ENCODE peak calls at places on chromosomes 2 and 18, in six cellular contexts. One of them, this sample, is unnamed.

GRCh38 chr18:9335255-9336045 is 877 bp downstream of the TWSG1 start:
- DNase-seq in activated T-helper 9 cell treated with anti-CD3 and anti-CD28 coated beads, Interleukin-2, amount 50 U/mL, for 16 hours: no peak
- DNase-seq in glomerular endothelial cell: no peak
- DNase-seq in GM10248: no peak
- DNase-seq in Kasumi-1: peak
- DNase-seq in CD4-positive, alpha-beta memory T cell: no peak
- DNase-seq in this sample: no peak

GRCh38 chr18:4282954-4283353 is 172.2 kb downstream of the DLGAP1 start:
- DNase-seq in activated T-helper 9 cell treated with anti-CD3 and anti-CD28 coated beads, Interleukin-2, amount 50 U/mL, for 16 hours: no peak
- DNase-seq in glomerular endothelial cell: no peak
- DNase-seq in GM10248: no peak
- DNase-seq in Kasumi-1: no peak
- DNase-seq in CD4-positive, alpha-beta memory T cell: no peak
- DNase-seq in this sample: no peak

GRCh38 chr2:190763100-190763499 is 114.2 kb downstream of the NAB1 start:
- DNase-seq in activated T-helper 9 cell treated with anti-CD3 and anti-CD28 coated beads, Interleukin-2, amount 50 U/mL, for 16 hours: no peak
- DNase-seq in glomerular endothelial cell: no peak
- DNase-seq in GM10248: no peak
- DNase-seq in Kasumi-1: no peak
- DNase-seq in CD4-positive, alpha-beta memory T cell: no peak
- DNase-seq in this sample: no peak

GRCh38 chr2:101820519-101820918 is 123.0 kb downstream of the MAP4K4 start:
- DNase-seq in activated T-helper 9 cell treated with anti-CD3 and anti-CD28 coated beads, Interleukin-2, amount 50 U/mL, for 16 hours: no peak
- DNase-seq in glomerular endothelial cell: no peak
- DNase-seq in GM10248: no peak
- DNase-seq in Kasumi-1: no peak
- DNase-seq in CD4-positive, alpha-beta memory T cell: no peak
- DNase-seq in this sample: no peak

GRCh38 chr2:144703852-144704324 is 184.0 kb upstream of the ZEB2 start:
- DNase-seq in activated T-helper 9 cell treated with anti-CD3 and anti-CD28 coated beads, Interleukin-2, amount 50 U/mL, for 16 hours: no peak
- DNase-seq in glomerular endothelial cell: no peak
- DNase-seq in GM10248: no peak
- DNase-seq in Kasumi-1: peak
- DNase-seq in CD4-positive, alpha-beta memory T cell: no peak
- DNase-seq in this sample: peak

GRCh38 chr2:239298126-239298804 is 102.6 kb downstream of the HDAC4 start:
- DNase-seq in activated T-helper 9 cell treated with anti-CD3 and anti-CD28 coated beads, Interleukin-2, amount 50 U/mL, for 16 hours: peak
- DNase-seq in glomerular endothelial cell: no peak
- DNase-seq in GM10248: no peak
- DNase-seq in Kasumi-1: peak
- DNase-seq in CD4-positive, alpha-beta memory T cell: peak
- DNase-seq in this sample: no peak

GRCh38 chr18:64416990-64417389 is 268.1 kb upstream of the LINC00305 start:
- DNase-seq in activated T-helper 9 cell treated with anti-CD3 and anti-CD28 coated beads, Interleukin-2, amount 50 U/mL, for 16 hours: no peak
- DNase-seq in glomerular endothelial cell: no peak
- DNase-seq in GM10248: no peak
- DNase-seq in Kasumi-1: no peak
- DNase-seq in CD4-positive, alpha-beta memory T cell: no peak
- DNase-seq in this sample: no peak

GRCh38 chr2:98026927-98027522 is 31.3 kb upstream of the TMEM131 start:
- DNase-seq in activated T-helper 9 cell treated with anti-CD3 and anti-CD28 coated beads, Interleukin-2, amount 50 U/mL, for 16 hours: no peak
- DNase-seq in glomerular endothelial cell: no peak
- DNase-seq in GM10248: peak
- DNase-seq in Kasumi-1: peak
- DNase-seq in CD4-positive, alpha-beta memory T cell: no peak
- DNase-seq in this sample: no peak

GRCh38 chr2:15177103-15177502 is 384.0 kb downstream of the NBAS start:
- DNase-seq in activated T-helper 9 cell treated with anti-CD3 and anti-CD28 coated beads, Interleukin-2, amount 50 U/mL, for 16 hours: peak
- DNase-seq in glomerular endothelial cell: no peak
- DNase-seq in GM10248: peak
- DNase-seq in Kasumi-1: no peak
- DNase-seq in CD4-positive, alpha-beta memory T cell: peak
- DNase-seq in this sample: peak

GRCh38 chr2:206728277-206729199 is 10.3 kb upstream of the DYTN start:
- DNase-seq in activated T-helper 9 cell treated with anti-CD3 and anti-CD28 coated beads, Interleukin-2, amount 50 U/mL, for 16 hours: no peak
- DNase-seq in glomerular endothelial cell: no peak
- DNase-seq in GM10248: no peak
- DNase-seq in Kasumi-1: no peak
- DNase-seq in CD4-positive, alpha-beta memory T cell: no peak
- DNase-seq in this sample: peak